ENCODE peak calls at places on chromosome 9, in four cellular contexts. One of them, this sample, is unnamed.

GRCh38 chr9:22354699-22355384 is 91.8 kb upstream of the DMRTA1 start:
- DNase-seq in HepG2: no peak
- DNase-seq in GM12878: no peak
- DNase-seq in K562: no peak
- DNase-seq in this sample: no peak

GRCh38 chr9:81573415-81574321 is 115.7 kb downstream of the TLE1 start:
- DNase-seq in HepG2: no peak
- DNase-seq in GM12878: no peak
- DNase-seq in K562: no peak
- DNase-seq in this sample: no peak

GRCh38 chr9:133506653-133507038 is 18.1 kb downstream of the MYMK start:
- DNase-seq in HepG2: peak
- DNase-seq in GM12878: no peak
- DNase-seq in K562: no peak
- DNase-seq in this sample: no peak

GRCh38 chr9:119963798-119964372 is 594.6 kb upstream of the BRINP1 start:
- DNase-seq in HepG2: peak
- DNase-seq in GM12878: no peak
- DNase-seq in K562: no peak
- DNase-seq in this sample: peak

GRCh38 chr9:95425910-95426551 is 90.7 kb downstream of the PTCH1 start:
- DNase-seq in HepG2: peak
- DNase-seq in GM12878: no peak
- DNase-seq in K562: peak
- DNase-seq in this sample: no peak

GRCh38 chr9:131097948-131098278 is 1.6 kb downstream of the AIF1L start:
- DNase-seq in HepG2: no peak
- DNase-seq in GM12878: no peak
- DNase-seq in K562: no peak
- DNase-seq in this sample: no peak

GRCh38 chr9:114501786-114502682 is 3.2 kb downstream of the WHRN start:
- DNase-seq in HepG2: peak
- DNase-seq in GM12878: no peak
- DNase-seq in K562: peak
- DNase-seq in this sample: peak

GRCh38 chr9:107106416-107106815 is 176.7 kb upstream of the RAD23B start:
- DNase-seq in HepG2: no peak
- DNase-seq in GM12878: no peak
- DNase-seq in K562: no peak
- DNase-seq in this sample: no peak

GRCh38 chr9:95822583-95823431 is 52.7 kb upstream of the ERCC6L2 start:
- DNase-seq in HepG2: no peak
- DNase-seq in GM12878: peak
- DNase-seq in K562: no peak
- DNase-seq in this sample: no peak

GRCh38 chr9:114655689-114656088 is 1.9 kb downstream of the TEX53 start:
- DNase-seq in HepG2: no peak
- DNase-seq in GM12878: no peak
- DNase-seq in K562: no peak
- DNase-seq in this sample: no peak

GRCh38 chr9:134187821-134188420 is 23.6 kb upstream of the RNU6ATAC start:
- DNase-seq in HepG2: no peak
- DNase-seq in GM12878: no peak
- DNase-seq in K562: no peak
- DNase-seq in this sample: no peak

GRCh38 chr9:122519376-122519775 is 435 bp downstream of the OR1J4 start:
- DNase-seq in HepG2: no peak
- DNase-seq in GM12878: no peak
- DNase-seq in K562: no peak
- DNase-seq in this sample: no peak

GRCh38 chr9:129058965-129059795 is 21.7 kb upstream of the DOLPP1 start:
- DNase-seq in HepG2: peak
- DNase-seq in GM12878: no peak
- DNase-seq in K562: peak
- DNase-seq in this sample: no peak

GRCh38 chr9:134101623-134102149 is 33.9 kb upstream of the BRD3 start:
- DNase-seq in HepG2: no peak
- DNase-seq in GM12878: no peak
- DNase-seq in K562: no peak
- DNase-seq in this sample: no peak

GRCh38 chr9:13330396-13331004 is 51.0 kb upstream of the MPDZ start:
- DNase-seq in HepG2: no peak
- DNase-seq in GM12878: no peak
- DNase-seq in K562: no peak
- DNase-seq in this sample: no peak

GRCh38 chr9:97990259-97990658 is 7.1 kb downstream of the ANP32B start:
- DNase-seq in HepG2: no peak
- DNase-seq in GM12878: no peak
- DNase-seq in K562: peak
- DNase-seq in this sample: no peak

GRCh38 chr9:18075253-18075977 is 398.5 kb upstream of the ADAMTSL1 start:
- DNase-seq in HepG2: no peak
- DNase-seq in GM12878: no peak
- DNase-seq in K562: no peak
- DNase-seq in this sample: no peak

GRCh38 chr9:110832916-110833315 is 164.3 kb downstream of the MUSK start:
- DNase-seq in HepG2: no peak
- DNase-seq in GM12878: no peak
- DNase-seq in K562: no peak
- DNase-seq in this sample: no peak

GRCh38 chr9:110830495-110830894 is 161.9 kb downstream of the MUSK start:
- DNase-seq in HepG2: no peak
- DNase-seq in GM12878: no peak
- DNase-seq in K562: no peak
- DNase-seq in this sample: no peak

DNA sequence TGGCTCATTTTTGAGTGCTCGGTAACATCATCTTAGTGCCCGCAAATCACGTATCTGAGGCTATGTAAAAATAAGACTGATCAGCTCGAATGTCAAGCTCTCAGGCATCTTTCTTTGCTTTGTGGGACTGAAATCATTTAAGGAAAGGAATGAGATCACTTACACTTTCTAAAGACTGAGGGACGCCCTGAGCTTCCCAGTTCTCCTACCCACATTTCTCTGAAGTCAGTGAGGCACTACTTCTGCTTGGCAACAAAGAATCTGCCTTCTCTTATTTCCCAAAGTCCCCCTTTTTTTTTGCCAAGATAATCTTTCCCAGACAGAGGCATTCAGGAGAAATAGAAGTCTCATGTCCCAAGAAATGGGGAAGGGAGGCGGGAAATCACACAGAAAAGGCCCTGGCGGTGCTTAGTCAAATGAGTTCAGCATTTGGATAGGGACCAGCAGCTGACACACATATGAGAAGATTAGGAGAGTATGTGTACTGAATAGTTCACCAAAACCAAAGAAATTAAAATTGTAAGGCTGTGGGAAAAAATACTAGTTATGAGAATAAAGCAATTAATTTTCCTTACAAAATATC is 159.6 kb downstream of the MUSK start:
- DNase-seq in HepG2: no peak
- DNase-seq in GM12878: no peak
- DNase-seq in K562: no peak
- DNase-seq in this sample: no peak
- TF ChIP-seq CHD2 in HepG2: no peak
- TF ChIP-seq CHD2 in GM12878: no peak
- TF ChIP-seq CHD2 in K562: no peak
- TF ChIP-seq CHD2 in this sample: no peak

GRCh38 chr9:6113312-6113711 is 97.9 kb upstream of the RANBP6 start:
- DNase-seq in HepG2: no peak
- DNase-seq in GM12878: no peak
- DNase-seq in K562: no peak
- DNase-seq in this sample: no peak
- TF ChIP-seq SRF in HepG2: no peak
- TF ChIP-seq SRF in GM12878: no peak
- TF ChIP-seq SRF in K562: no peak
- TF ChIP-seq SRF in this sample: no peak

GRCh38 chr9:99076483-99077171 is 28.3 kb upstream of the TGFBR1 start:
- DNase-seq in HepG2: no peak
- DNase-seq in GM12878: no peak
- DNase-seq in K562: peak
- DNase-seq in this sample: no peak
- TF ChIP-seq CHD2 in HepG2: no peak
- TF ChIP-seq CHD2 in GM12878: no peak
- TF ChIP-seq CHD2 in K562: no peak
- TF ChIP-seq CHD2 in this sample: no peak

GRCh38 chr9:125492719-125493118 is 214.3 kb downstream of the MAPKAP1 start:
- DNase-seq in HepG2: no peak
- DNase-seq in GM12878: no peak
- DNase-seq in K562: no peak
- DNase-seq in this sample: no peak
- TF ChIP-seq SRF in HepG2: no peak
- TF ChIP-seq SRF in GM12878: no peak
- TF ChIP-seq SRF in K562: no peak
- TF ChIP-seq SRF in this sample: no peak

GRCh38 chr9:136615631-136616306 is 46.9 kb upstream of the EGFL7 start:
- DNase-seq in HepG2: no peak
- DNase-seq in GM12878: no peak
- DNase-seq in K562: no peak
- DNase-seq in this sample: no peak
- TF ChIP-seq CHD2 in HepG2: no peak
- TF ChIP-seq CHD2 in GM12878: no peak
- TF ChIP-seq CHD2 in K562: no peak
- TF ChIP-seq CHD2 in this sample: no peak

GRCh38 chr9:34072868-34073590 is 24.3 kb upstream of the UBAP2 start:
- DNase-seq in HepG2: peak
- DNase-seq in GM12878: no peak
- DNase-seq in K562: no peak
- DNase-seq in this sample: peak
- TF ChIP-seq SRF in HepG2: no peak
- TF ChIP-seq SRF in GM12878: no peak
- TF ChIP-seq SRF in K562: no peak
- TF ChIP-seq SRF in this sample: no peak

GRCh38 chr9:135290566-135290965 is 189.0 kb upstream of the PPP1R26 start:
- DNase-seq in HepG2: no peak
- DNase-seq in GM12878: no peak
- DNase-seq in K562: no peak
- DNase-seq in this sample: no peak

GRCh38 chr9:135288941-135289534 is 190.5 kb upstream of the PPP1R26 start:
- DNase-seq in HepG2: no peak
- DNase-seq in GM12878: no peak
- DNase-seq in K562: no peak
- DNase-seq in this sample: no peak

GRCh38 chr9:135288054-135288453 is 191.5 kb upstream of the PPP1R26 start:
- DNase-seq in HepG2: no peak
- DNase-seq in GM12878: no peak
- DNase-seq in K562: no peak
- DNase-seq in this sample: no peak

GRCh38 chr9:135291165-135291564 is 188.4 kb upstream of the PPP1R26 start:
- DNase-seq in HepG2: no peak
- DNase-seq in GM12878: no peak
- DNase-seq in K562: no peak
- DNase-seq in this sample: no peak

GRCh38 chr9:135290086-135290485 is 189.5 kb upstream of the PPP1R26 start:
- DNase-seq in HepG2: no peak
- DNase-seq in GM12878: no peak
- DNase-seq in K562: no peak
- DNase-seq in this sample: no peak
- TF ChIP-seq CHD2 in HepG2: no peak
- TF ChIP-seq CHD2 in GM12878: no peak
- TF ChIP-seq CHD2 in K562: no peak
- TF ChIP-seq CHD2 in this sample: no peak

DNA sequence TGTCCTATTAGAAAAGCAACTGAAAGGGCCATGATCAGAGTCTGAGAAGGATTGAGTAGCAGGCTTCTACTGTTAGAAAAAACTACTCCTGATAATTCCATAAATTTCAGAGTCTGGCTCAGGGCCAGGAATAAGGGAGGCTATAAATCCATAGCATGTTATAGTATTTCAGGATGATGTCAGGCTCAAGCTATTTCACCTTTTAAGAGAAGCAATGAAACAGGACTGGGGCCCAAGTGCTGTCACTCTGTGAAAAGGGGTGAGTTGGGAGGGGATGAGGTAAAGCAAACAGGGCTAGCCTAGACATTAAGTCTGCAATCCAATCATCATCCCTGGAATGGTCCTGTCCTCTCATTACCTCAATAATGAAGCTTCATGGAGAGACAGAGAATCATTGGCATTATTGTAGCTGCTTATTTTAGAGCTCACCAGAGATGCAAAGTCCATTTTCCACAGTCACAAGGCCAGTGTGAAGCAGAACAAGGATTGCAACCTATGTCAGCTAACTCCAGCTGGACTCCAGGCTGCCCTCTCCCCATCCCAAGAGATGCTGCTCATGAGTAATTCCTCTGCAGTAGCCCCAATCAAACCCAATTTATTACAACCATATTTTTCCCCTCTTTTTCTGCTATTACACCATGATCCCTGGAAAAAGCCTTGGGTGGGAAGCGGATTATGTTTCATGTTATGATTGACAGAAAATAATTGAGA is 56.0 kb downstream of the PAPPA start:
- DNase-seq in HepG2: no peak
- DNase-seq in GM12878: no peak
- DNase-seq in K562: no peak
- DNase-seq in this sample: no peak
- TF ChIP-seq SRF in HepG2: no peak
- TF ChIP-seq SRF in GM12878: no peak
- TF ChIP-seq SRF in K562: no peak
- TF ChIP-seq SRF in this sample: no peak

GRCh38 chr9:110065527-110065926 is 142.4 kb downstream of the C9orf152 start:
- DNase-seq in HepG2: no peak
- DNase-seq in GM12878: no peak
- DNase-seq in K562: no peak
- DNase-seq in this sample: no peak
- TF ChIP-seq CHD2 in HepG2: no peak
- TF ChIP-seq CHD2 in GM12878: no peak
- TF ChIP-seq CHD2 in K562: no peak
- TF ChIP-seq CHD2 in this sample: no peak

GRCh38 chr9:20479419-20480155 is 142.7 kb downstream of the MLLT3 start:
- DNase-seq in HepG2: no peak
- DNase-seq in GM12878: peak
- DNase-seq in K562: no peak
- DNase-seq in this sample: no peak
- TF ChIP-seq SRF in HepG2: no peak
- TF ChIP-seq SRF in GM12878: no peak
- TF ChIP-seq SRF in K562: no peak
- TF ChIP-seq SRF in this sample: no peak